ENCODE peak calls at places on chromosomes 7 and 10, in six cellular contexts. U is HFFc6, P is left ventricle myocardium inferior, S is WERI-Rb-1, M is fibroblast of lung, T is cardiac muscle cell. V is an unnamed sample.

GRCh38 chr7:24881622-24882021 is 98.4 kb downstream of the OSBPL3 start:
- DNase-seq in U (no peak), P (no peak), S (no peak), M (no peak), T (no peak), V (peak; percentile 10)

GRCh38 chr10:126759531-126759930 is 89.0 kb upstream of the C10orf90 start:
- DNase-seq in U (no peak), P (no peak), S (no peak), M (no peak), T (no peak), V (no peak)

GRCh38 chr7:730501-731439 is 3.7 kb upstream of the PRKAR1B start:
- DNase-seq in U (no peak), P (no peak), S (no peak), M (no peak), T (no peak), V (no peak)

GRCh38 chr7:99499356-99499712 is 747 bp downstream of the ZNF394 start:
- DNase-seq in U (no peak), P (no peak), S (no peak), M (no peak), T (no peak), V (no peak)

GRCh38 chr7:116025098-116025809 is 5.3 kb downstream of the TFEC start:
- DNase-seq in U (no peak), P (no peak), S (no peak), M (peak; percentile 51), T (no peak), V (no peak)

GRCh38 chr10:131819241-131820072 is 81.4 kb upstream of the PPP2R2D start:
- DNase-seq in U (no peak), P (no peak), S (peak; percentile 55), M (no peak), T (no peak), V (no peak)

GRCh38 chr7:127578036-127578684 is 7.2 kb downstream of the GCC1 start:
- DNase-seq in U (peak; percentile 28), P (no peak), S (peak; percentile 16), M (peak; percentile 56), T (no peak), V (no peak)

GRCh38 chr10:78745445-78745844 is 323.3 kb upstream of the ZMIZ1 start:
- DNase-seq in U (no peak), P (no peak), S (no peak), M (no peak), T (no peak), V (no peak)

GRCh38 chr7:137816696-137817320 is 30.0 kb downstream of the DGKI start:
- DNase-seq in U (peak; percentile 26), P (no peak), S (no peak), M (peak; percentile 46), T (no peak), V (no peak)

DNA sequence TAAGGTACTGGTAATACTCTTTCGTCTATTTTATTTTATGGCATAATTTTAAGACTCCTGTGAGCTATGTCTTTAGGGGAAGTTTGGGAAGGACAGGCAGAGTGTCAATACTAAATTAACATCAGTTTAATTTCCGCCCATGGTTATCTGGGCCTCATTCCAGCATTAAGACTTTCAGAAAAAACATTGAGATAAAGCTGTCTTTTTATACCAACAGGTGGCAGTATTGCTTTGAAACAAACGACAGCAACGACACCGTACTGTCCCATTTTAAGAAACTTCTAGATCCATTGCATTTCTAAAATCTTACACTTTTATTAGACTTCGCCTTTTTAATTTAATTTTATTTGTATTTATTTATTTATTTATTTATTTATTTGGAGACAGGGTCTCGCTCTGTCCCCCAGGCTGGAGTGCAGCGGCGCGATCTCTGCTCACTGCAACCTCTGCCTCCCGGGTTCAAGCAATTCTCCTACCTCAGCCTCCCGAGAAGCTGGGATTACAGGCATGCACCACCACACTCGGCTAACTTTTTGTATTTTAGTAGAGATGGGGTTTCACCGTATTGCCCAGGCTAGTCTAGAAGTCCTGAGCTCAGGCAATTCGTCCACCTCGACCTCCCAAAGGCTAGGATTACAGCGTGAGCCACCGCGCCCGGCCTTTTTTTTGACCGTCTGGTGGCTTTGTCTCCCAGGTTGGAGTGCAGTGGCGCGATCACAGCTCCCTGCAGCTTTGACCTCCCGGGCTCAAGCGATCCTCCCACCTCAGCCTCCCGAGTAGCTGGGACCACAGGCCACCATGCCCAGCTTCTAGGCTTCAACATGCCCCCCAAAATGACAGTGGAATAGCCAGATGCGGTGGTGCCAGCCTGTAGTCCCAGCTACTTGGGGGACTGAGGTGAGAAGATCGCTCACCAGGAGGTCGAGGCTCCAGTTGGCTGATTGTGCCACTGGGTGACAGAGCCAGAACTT is 78.7 kb upstream of the C1GALT1 start:
- DNase-seq in U (peak; percentile 72), P (no peak), S (no peak), M (peak; percentile 87), T (peak; percentile 61), V (no peak)
- TF ChIP-seq CTCF in U (peak; percentile 89), P (peak; percentile 76), S (peak; percentile 37), M (peak; percentile 56), T (peak; percentile 59), V (peak; percentile 79)

GRCh38 chr7:44216019-44216418 is 15.2 kb downstream of the YKT6 start:
- DNase-seq in U (no peak), P (no peak), S (no peak), M (no peak), T (no peak), V (peak; percentile 3)

GRCh38 chr7:44213206-44213871 is 12.6 kb downstream of the YKT6 start:
- DNase-seq in U (no peak), P (no peak), S (no peak), M (no peak), T (no peak), V (no peak)

GRCh38 chr7:44215531-44215930 is 14.8 kb downstream of the YKT6 start:
- DNase-seq in U (no peak), P (no peak), S (no peak), M (no peak), T (no peak), V (no peak)

GRCh38 chr7:44212581-44213184 is 11.9 kb downstream of the YKT6 start:
- DNase-seq in U (no peak), P (no peak), S (no peak), M (no peak), T (no peak), V (no peak)

DNA sequence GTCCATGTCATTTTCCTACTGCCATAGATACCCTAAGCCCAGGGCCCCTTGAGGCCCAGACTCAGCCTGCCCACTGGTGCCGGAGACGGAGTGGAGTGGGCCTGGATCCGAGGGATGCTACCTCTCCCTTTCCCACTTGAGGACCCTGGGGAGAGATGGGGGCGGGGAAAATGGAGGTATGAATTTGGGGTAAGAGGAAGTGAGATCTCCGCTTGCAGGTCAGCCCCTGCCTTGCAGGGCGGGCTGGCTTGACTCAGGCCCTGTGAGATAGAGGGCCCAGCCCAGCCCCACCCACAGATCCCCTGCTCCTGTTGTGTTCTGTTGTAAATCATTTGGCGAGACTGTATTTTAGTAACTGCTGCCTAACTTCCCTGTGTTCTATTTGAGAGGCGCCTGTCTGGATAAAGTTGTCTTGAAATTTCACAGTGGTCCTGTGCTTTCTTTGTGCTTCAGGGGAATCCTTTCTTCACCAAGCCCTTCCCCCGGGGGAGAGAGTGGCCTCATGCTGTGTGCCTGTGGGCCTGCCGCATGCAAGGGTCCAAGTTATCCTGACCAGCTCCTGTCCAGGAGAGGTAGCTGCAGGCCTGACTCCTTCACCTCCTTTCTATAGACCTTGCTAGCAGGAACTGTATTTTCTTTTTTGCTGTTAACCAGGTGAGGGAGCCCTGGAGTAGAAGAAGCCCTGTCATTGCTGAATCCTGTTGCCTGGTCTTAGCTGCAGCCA is 13.3 kb downstream of the YKT6 start:
- DNase-seq in U (peak; percentile 49), P (no peak), S (peak; percentile 79), M (peak; percentile 47), T (peak; percentile 75), V (peak; percentile 46)
- TF ChIP-seq CTCF in U (peak; percentile 56), P (peak; percentile 23), S (peak; percentile 77), M (peak; percentile 34), T (peak; percentile 55), V (no peak)

GRCh38 chr10:93415693-93416092 is 66.4 kb downstream of the MYOF start:
- DNase-seq in U (no peak), P (no peak), S (no peak), M (no peak), T (no peak), V (no peak)
- TF ChIP-seq CTCF in U (peak; percentile 66), P (no peak), S (no peak), M (no peak), T (peak; percentile 31), V (no peak)

DNA sequence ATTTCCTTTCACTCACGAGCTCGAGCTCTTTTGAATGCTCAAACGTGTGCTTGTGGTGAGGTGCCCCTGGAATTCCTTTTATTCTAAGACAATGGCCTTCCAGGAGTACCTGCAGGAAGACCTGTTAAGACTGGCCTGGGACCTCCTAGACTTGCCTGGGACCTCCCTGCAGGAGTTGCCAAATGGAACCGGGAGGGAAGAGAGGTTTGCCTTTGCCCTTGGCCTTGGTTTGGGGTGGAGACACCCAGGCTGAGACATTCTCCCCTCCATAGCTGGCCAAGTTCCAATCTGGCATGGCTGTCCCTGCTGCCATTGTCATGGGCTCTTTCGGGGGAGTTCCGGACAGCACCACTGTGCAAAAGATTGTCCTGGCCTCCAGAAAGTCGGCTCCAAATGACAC is 39.7 kb downstream of the DNAJB12 start:
- DNase-seq in U (no peak), P (no peak), S (no peak), M (no peak), T (no peak), V (no peak)
- TF ChIP-seq CTCF in U (no peak), P (no peak), S (no peak), M (no peak), T (no peak), V (no peak)

DNA sequence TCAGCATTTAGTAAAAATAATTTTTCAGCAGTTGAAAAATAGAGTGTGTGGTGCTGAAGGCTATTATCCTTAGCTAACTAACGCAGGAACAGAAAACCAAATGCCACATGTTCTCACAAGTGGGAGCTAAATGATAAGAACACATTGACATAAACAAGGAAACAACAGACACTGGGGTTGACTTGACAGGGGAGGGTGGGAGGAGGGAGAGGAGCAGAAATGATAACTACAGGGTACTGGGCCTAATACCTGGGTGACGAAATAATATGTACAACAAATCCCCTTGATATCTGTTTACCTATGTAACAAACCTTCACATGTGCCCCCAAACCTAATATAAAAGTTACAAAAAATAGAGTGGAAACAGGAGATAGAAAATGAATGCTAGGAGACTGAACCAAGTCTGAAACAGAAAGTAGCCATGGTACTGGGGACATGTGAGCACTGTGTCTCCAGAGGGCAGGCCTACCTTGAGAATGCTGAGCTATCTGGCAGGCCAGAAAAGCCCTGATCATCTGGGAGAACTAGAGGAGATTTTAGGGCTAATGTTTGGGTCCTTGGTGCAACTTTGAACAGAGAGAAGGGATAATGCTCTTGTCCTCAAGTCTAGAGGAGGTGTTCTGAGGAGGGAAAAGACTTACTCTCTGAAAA is 4.7 kb upstream of the EFCAB10 start:
- DNase-seq in U (no peak), P (no peak), S (no peak), M (no peak), T (no peak), V (no peak)
- TF ChIP-seq CTCF in U (no peak), P (no peak), S (no peak), M (no peak), T (no peak), V (no peak)

GRCh38 chr7:129210256-129210988 is 14.4 kb upstream of the AHCYL2 start:
- DNase-seq in U (peak; percentile 34), P (peak; percentile 82), S (peak; percentile 73), M (peak; percentile 60), T (peak; percentile 80), V (peak; percentile 88)

GRCh38 chr7:129212126-129212525 is 12.7 kb upstream of the AHCYL2 start:
- DNase-seq in U (no peak), P (no peak), S (no peak), M (no peak), T (no peak), V (no peak)

GRCh38 chr7:129212596-129212995 is 12.2 kb upstream of the AHCYL2 start:
- DNase-seq in U (no peak), P (no peak), S (no peak), M (no peak), T (no peak), V (no peak)

GRCh38 chr7:129210989-129211312 is 13.9 kb upstream of the AHCYL2 start:
- DNase-seq in U (no peak), P (no peak), S (no peak), M (no peak), T (no peak), V (no peak)

GRCh38 chr7:129213828-129214227 is 11.0 kb upstream of the AHCYL2 start:
- DNase-seq in U (peak; percentile 15), P (no peak), S (peak; percentile 63), M (no peak), T (no peak), V (no peak)
- TF ChIP-seq CTCF in U (peak; percentile 22), P (no peak), S (peak; percentile 63), M (no peak), T (no peak), V (no peak)